ENCODE peak calls at places on chromosomes 16 and 17, in six cellular contexts. X, G, L, J, P and I are unnamed samples.

GRCh38 chr17:42553161-42553818 is 567 bp downstream of the HSD17B1 start:
- DNase-seq in X (no peak), G (no peak), L (no peak), J (no peak), P (no peak), I (no peak)

GRCh38 chr17:2122641-2123302 is 67.9 kb downstream of the HIC1 start:
- DNase-seq in X (no peak), G (peak; percentile 43), L (no peak), J (no peak), P (peak; percentile 46), I (no peak)

GRCh38 chr17:50260501-50260911 is 13.8 kb upstream of the TMEM92 start:
- DNase-seq in X (no peak), G (no peak), L (no peak), J (no peak), P (no peak), I (no peak)

GRCh38 chr17:47330548-47330947 is 6.8 kb downstream of the EFCAB13 start:
- DNase-seq in X (no peak), G (no peak), L (no peak), J (no peak), P (no peak), I (no peak)

GRCh38 chr16:86129541-86129940 is 230.6 kb downstream of the IRF8 start:
- DNase-seq in X (no peak), G (no peak), L (no peak), J (no peak), P (no peak), I (no peak)

GRCh38 chr17:1829189-1829578 is 518 bp downstream of the SMYD4 start:
- DNase-seq in X (peak; percentile 34), G (peak; percentile 57), L (no peak), J (peak; percentile 46), P (peak; percentile 9), I (no peak)

GRCh38 chr17:39650121-39650579 is 13.2 kb downstream of the STARD3 start:
- DNase-seq in X (no peak), G (no peak), L (no peak), J (no peak), P (no peak), I (no peak)

GRCh38 chr17:75645501-75645888 is 12.3 kb downstream of the SMIM5 start:
- DNase-seq in X (no peak), G (no peak), L (no peak), J (peak; percentile 87), P (peak; percentile 46), I (no peak)

GRCh38 chr17:80793421-80793820 is 198.2 kb upstream of the CHMP6 start:
- DNase-seq in X (no peak), G (no peak), L (no peak), J (no peak), P (no peak), I (no peak)

GRCh38 chr16:85423631-85424030 is 189.5 kb upstream of the GSE1 start:
- DNase-seq in X (no peak), G (no peak), L (no peak), J (no peak), P (no peak), I (no peak)

GRCh38 chr16:54034684-54035083 is 251.9 kb downstream of the IRX3 start:
- DNase-seq in X (no peak), G (no peak), L (no peak), J (no peak), P (peak; percentile 41), I (no peak)

GRCh38 chr17:3025421-3026124 is 37.8 kb downstream of the OR1D5 start:
- DNase-seq in X (no peak), G (no peak), L (no peak), J (no peak), P (no peak), I (no peak)

GRCh38 chr16:85027968-85028637 is 508 bp downstream of the KIAA0513 start:
- DNase-seq in X (peak; percentile 18), G (no peak), L (no peak), J (no peak), P (peak; percentile 12), I (no peak)

GRCh38 chr16:81443688-81444447 is 740 bp upstream of the CMIP start:
- DNase-seq in X (peak; percentile 14), G (peak; percentile 70), L (no peak), J (no peak), P (no peak), I (no peak)

GRCh38 chr17:50210249-50211225 is 9.1 kb upstream of the COL1A1 start:
- DNase-seq in X (peak; percentile 42), G (no peak), L (no peak), J (no peak), P (peak; percentile 100), I (no peak)

GRCh38 chr16:15775663-15776304 is 81.0 kb downstream of the MYH11 start:
- DNase-seq in X (no peak), G (no peak), L (no peak), J (no peak), P (peak; percentile 66), I (no peak)

GRCh38 chr16:943971-944370 is 26.8 kb downstream of the LMF1 start:
- DNase-seq in X (no peak), G (no peak), L (no peak), J (no peak), P (no peak), I (no peak)

GRCh38 chr16:12260647-12261262 is 284.2 kb downstream of the SNX29 start:
- DNase-seq in X (peak; percentile 61), G (no peak), L (no peak), J (no peak), P (no peak), I (no peak)

GRCh38 chr17:27422601-27423000 is 33.6 kb upstream of the KSR1 start:
- DNase-seq in X (no peak), G (no peak), L (no peak), J (no peak), P (no peak), I (no peak)